ENCODE peak calls at places on chromosome 20, in six cellular contexts. I is HuH-7.5; L is stimulated activated CD8-positive, alpha-beta memory T cell treated with anti-CD3 and anti-CD28 coated beads, Interleukin-15, amount 100 ng/mL, for 24 hours; O is GF-D8; P is D341Med; M is NCI-H69. A is an unnamed sample.
A peak's percentile ranks its signal among the peaks of the same experiment; 100 is the strongest.

GRCh38 chr20:58800134-58800650 is 50.5 kb downstream of the GNAS-AS1 start:
- DNase-seq in I (no peak), M (no peak), P (no peak), L (no peak), O (no peak), A (no peak)

GRCh38 chr20:2237059-2237458 is 58.7 kb upstream of the TGM3 start:
- DNase-seq in O (peak; percentile 45), P (no peak), L (no peak), M (no peak), I (no peak), A (no peak)

GRCh38 chr20:32291166-32291565 is 13.7 kb downstream of the KIF3B start:
- DNase-seq in M (no peak), O (no peak), P (no peak), I (no peak), L (no peak), A (no peak)

GRCh38 chr20:19992996-19993908 is 23.9 kb upstream of the NAA20 start:
- DNase-seq in O (no peak), I (no peak), L (no peak), P (no peak), M (no peak), A (no peak)

GRCh38 chr20:52805128-52805527 is 167.0 kb upstream of the TSHZ2 start:
- DNase-seq in L (no peak), M (peak; percentile 7), O (no peak), P (no peak), I (no peak), A (no peak)

GRCh38 chr20:3203315-3204123 is 963 bp downstream of the DDRGK1 start:
- DNase-seq in P (peak; percentile 50), O (no peak), L (no peak), M (peak; percentile 87), I (no peak), A (peak; percentile 28)

GRCh38 chr20:43287637-43288036 is 97.9 kb upstream of the PTPRT start:
- DNase-seq in P (no peak), L (no peak), M (no peak), O (no peak), I (no peak), A (no peak)

GRCh38 chr20:19543114-19543513 is 214.9 kb upstream of the RIN2 start:
- DNase-seq in P (no peak), O (no peak), M (no peak), I (no peak), L (no peak), A (no peak)

GRCh38 chr20:38217791-38218565 is 42.6 kb downstream of the KIAA1755 start:
- DNase-seq in O (no peak), M (no peak), L (no peak), P (no peak), I (no peak), A (no peak)

GRCh38 chr20:22691369-22692118 is 107.2 kb upstream of the FOXA2 start:
- DNase-seq in O (no peak), I (peak; percentile 79), L (peak; percentile 6), P (peak; percentile 77), M (peak; percentile 88), A (peak; percentile 83)

GRCh38 chr20:58004900-58005299 is 223.6 kb downstream of the ANKRD60 start:
- DNase-seq in O (no peak), I (no peak), M (peak; percentile 81), P (no peak), L (no peak), A (no peak)

GRCh38 chr20:2335096-2335495 is 39.3 kb downstream of the TGM3 start:
- DNase-seq in P (no peak), I (no peak), O (no peak), L (no peak), M (no peak), A (no peak)

GRCh38 chr20:23570178-23570577 is 1.9 kb upstream of the CST9L start:
- DNase-seq in M (no peak), P (no peak), L (no peak), I (no peak), O (no peak), A (no peak)

GRCh38 chr20:46063652-46064054 is 26.1 kb downstream of the NCOA5 start:
- DNase-seq in I (no peak), L (no peak), M (no peak), O (no peak), P (no peak), A (no peak)

A was measured in glutamatergic neuron.